ENCODE peak calls at places on chromosomes 1 and 21, in nine cellular contexts. U is NCI-H510A, T is T47D, D is GM19239, R is NCI-H1694 treated with DMSO at 0.1 percent for 48 hours, J is pancreas, S is A549, Z is psoas muscle, M is hepatocyte. G is an unnamed sample.

GRCh38 chr1:109498161-109498801 is 4.4 kb downstream of the CYB561D1 start:
- DNase-seq in U (peak; percentile 31), T (no peak), D (no peak), R (peak; percentile 77), J (no peak), S (peak; percentile 28), Z (no peak), M (peak; percentile 45), G (peak; percentile 51)

GRCh38 chr1:33433509-33434362 is 2.8 kb upstream of the PHC2 start:
- DNase-seq in U (no peak), T (no peak), D (no peak), R (no peak), J (peak; percentile 45), S (peak; percentile 68), Z (peak; percentile 48), M (peak; percentile 80), G (no peak)

GRCh38 chr1:22709227-22709626 is 1.4 kb upstream of the EPHB2 start:
- DNase-seq in U (no peak), T (no peak), D (no peak), R (no peak), J (no peak), S (peak; percentile 30), Z (no peak), M (no peak), G (no peak)

GRCh38 chr1:77671836-77672235 is 10.6 kb downstream of the ZZZ3 start:
- DNase-seq in U (no peak), T (no peak), D (no peak), R (no peak), J (no peak), S (no peak), Z (no peak), M (no peak), G (no peak)

GRCh38 chr1:101250219-101250618 is 13.4 kb downstream of the S1PR1 start:
- DNase-seq in U (no peak), T (no peak), D (no peak), R (no peak), J (no peak), S (no peak), Z (no peak), M (no peak), G (no peak)

GRCh38 chr1:29977550-29977949 is 741.2 kb downstream of the PTPRU start:
- DNase-seq in U (no peak), T (no peak), D (no peak), R (no peak), J (no peak), S (no peak), Z (no peak), M (no peak), G (no peak)

GRCh38 chr1:6517435-6517851 is 26.0 kb upstream of the PLEKHG5 start:
- DNase-seq in U (no peak), T (no peak), D (no peak), R (no peak), J (no peak), S (no peak), Z (no peak), M (no peak), G (no peak)

GRCh38 chr1:41330588-41331545 is 30.4 kb upstream of the FOXO6 start:
- DNase-seq in U (no peak), T (no peak), D (no peak), R (no peak), J (no peak), S (no peak), Z (no peak), M (no peak), G (no peak)

GRCh38 chr1:187626056-187626455 is 797.3 kb downstream of the PLA2G4A start:
- DNase-seq in U (peak; percentile 33), T (no peak), D (no peak), R (no peak), J (no peak), S (no peak), Z (no peak), M (peak; percentile 18), G (peak; percentile 36)

GRCh38 chr1:205229399-205229861 is 1.7 kb downstream of the TMCC2 start:
- DNase-seq in U (peak; percentile 82), T (peak; percentile 69), D (peak; percentile 64), R (peak; percentile 95), J (peak; percentile 77), S (peak; percentile 76), Z (peak; percentile 61), M (peak; percentile 73), G (peak; percentile 89)

GRCh38 chr1:33161061-33161681 is 20.7 kb downstream of the TRIM62 start:
- DNase-seq in U (no peak), T (no peak), D (no peak), R (peak; percentile 35), J (no peak), S (no peak), Z (peak; percentile 60), M (peak; percentile 69), G (no peak)

GRCh38 chr1:38235705-38236104 is 189.1 kb upstream of the POU3F1 start:
- DNase-seq in U (no peak), T (no peak), D (no peak), R (no peak), J (no peak), S (no peak), Z (no peak), M (peak; percentile 48), G (no peak)

GRCh38 chr1:31102501-31102950 is 37.0 kb upstream of the PUM1 start:
- DNase-seq in U (no peak), T (no peak), D (no peak), R (no peak), J (no peak), S (peak; percentile 28), Z (no peak), M (peak; percentile 51), G (no peak)

GRCh38 chr1:118151312-118151937 is 33.6 kb downstream of the SPAG17 start:
- DNase-seq in U (no peak), T (no peak), D (no peak), R (peak; percentile 29), J (peak; percentile 27), S (peak; percentile 35), Z (no peak), M (peak; percentile 71), G (peak; percentile 65)

GRCh38 chr1:1680031-1680911 is 12.3 kb downstream of the SLC35E2B start:
- DNase-seq in U (no peak), T (no peak), D (no peak), R (no peak), J (no peak), S (no peak), Z (no peak), M (no peak), G (no peak)

GRCh38 chr1:41619511-41620364 is 135.3 kb upstream of the EDN2 start:
- DNase-seq in U (no peak), T (no peak), D (no peak), R (peak; percentile 21), J (no peak), S (no peak), Z (no peak), M (no peak), G (no peak)

GRCh38 chr1:203028784-203029553 is 2.7 kb downstream of the PPFIA4 start:
- DNase-seq in U (no peak), T (no peak), D (no peak), R (no peak), J (no peak), S (no peak), Z (no peak), M (no peak), G (no peak)

GRCh38 chr1:3799976-3800685 is 3.8 kb upstream of the LRRC47 start:
- DNase-seq in U (no peak), T (no peak), D (no peak), R (no peak), J (no peak), S (no peak), Z (no peak), M (no peak), G (no peak)

GRCh38 chr1:231584117-231584516 is 42.5 kb upstream of the DISC1 start:
- DNase-seq in U (no peak), T (peak; percentile 48), D (no peak), R (peak; percentile 100), J (no peak), S (peak; percentile 86), Z (no peak), M (peak; percentile 57), G (peak; percentile 46)

GRCh38 chr1:8097077-8097799 is 71.1 kb upstream of the ERRFI1 start:
- DNase-seq in U (peak; percentile 76), T (no peak), D (peak; percentile 27), R (no peak), J (no peak), S (peak; percentile 94), Z (no peak), M (peak; percentile 68), G (no peak)

GRCh38 chr1:247294282-247294681 is 37.4 kb downstream of the ZNF496 start:
- DNase-seq in U (no peak), T (no peak), D (no peak), R (no peak), J (no peak), S (no peak), Z (no peak), M (no peak), G (no peak)

GRCh38 chr1:59718989-59719360 is 95.8 kb upstream of the HOOK1 start:
- DNase-seq in U (no peak), T (no peak), D (no peak), R (no peak), J (no peak), S (no peak), Z (peak; percentile 28), M (no peak), G (no peak)

GRCh38 chr1:231278100-231278790 is 37.2 kb downstream of the GNPAT start:
- DNase-seq in U (no peak), T (no peak), D (no peak), R (no peak), J (peak; percentile 39), S (no peak), Z (peak; percentile 61), M (no peak), G (no peak)

GRCh38 chr1:43536196-43536863 is 5.6 kb downstream of the PTPRF start:
- DNase-seq in U (peak; percentile 90), T (peak; percentile 39), D (no peak), R (no peak), J (peak; percentile 62), S (no peak), Z (no peak), M (no peak), G (no peak)

GRCh38 chr1:76450229-76450628 is 375.7 kb downstream of the ST6GALNAC3 start:
- DNase-seq in U (no peak), T (no peak), D (no peak), R (no peak), J (no peak), S (no peak), Z (no peak), M (no peak), G (no peak)

GRCh38 chr1:163771637-163772036 is 449.9 kb downstream of the NUF2 start:
- DNase-seq in U (no peak), T (no peak), D (no peak), R (no peak), J (no peak), S (no peak), Z (no peak), M (no peak), G (no peak)

GRCh38 chr21:45772180-45772579 is 128.7 kb downstream of the PCBP3 start:
- DNase-seq in U (no peak), T (no peak), D (no peak), R (no peak), J (no peak), S (no peak), Z (no peak), M (no peak), G (no peak)

GRCh38 chr21:26495283-26495849 is 77.7 kb downstream of the CYYR1 start:
- DNase-seq in U (no peak), T (no peak), D (no peak), R (no peak), J (no peak), S (peak; percentile 10), Z (no peak), M (no peak), G (no peak)

GRCh38 chr1:17419626-17420328 is 19.7 kb downstream of the RCC2 start:
- DNase-seq in U (peak; percentile 37), T (peak; percentile 67), D (peak; percentile 78), R (peak; percentile 37), J (no peak), S (peak; percentile 36), Z (peak; percentile 73), M (peak; percentile 74), G (no peak)

GRCh38 chr21:41847066-41847804 is 31.9 kb downstream of the PRDM15 start:
- DNase-seq in U (no peak), T (no peak), D (no peak), R (no peak), J (no peak), S (no peak), Z (no peak), M (no peak), G (no peak)

GRCh38 chr1:89936694-89937093 is 58.2 kb upstream of the ZNF326 start:
- DNase-seq in U (no peak), T (no peak), D (no peak), R (no peak), J (no peak), S (no peak), Z (no peak), M (no peak), G (no peak)